ENCODE peak calls at places on chromosomes 2 and 18, in five cellular contexts. J is substantia nigra, G is IMR-90, E is body of pancreas, N is stomach. W is an unnamed sample.

GRCh38 chr2:74762789-74763188 is 71.1 kb upstream of the HK2 start:
- DNase-seq in J (no peak), G (no peak), E (no peak), N (no peak), W (no peak)

GRCh38 chr2:214574077-214574775 is 163.4 kb downstream of the VWC2L start:
- DNase-seq in J (no peak), G (no peak), E (no peak), N (no peak), W (no peak)

GRCh38 chr2:228827056-228827455 is 444.0 kb downstream of the PID1 start:
- DNase-seq in J (no peak), G (peak; percentile 7), E (no peak), N (no peak), W (no peak)

GRCh38 chr18:13987956-13988355 is 72.6 kb upstream of the MC2R start:
- DNase-seq in J (no peak), G (no peak), E (no peak), N (no peak), W (no peak)

GRCh38 chr2:86518498-86518897 is 44.7 kb downstream of the CHMP3 start:
- DNase-seq in J (peak; percentile 4), G (no peak), E (peak; percentile 54), N (no peak), W (peak; percentile 44)

GRCh38 chr2:133791191-133791590 is 222.9 kb upstream of the NCKAP5 start:
- DNase-seq in J (no peak), G (peak; percentile 90), E (no peak), N (no peak), W (no peak)

GRCh38 chr18:62828091-62828640 is 112.8 kb downstream of the PHLPP1 start:
- DNase-seq in J (no peak), G (peak; percentile 41), E (peak; percentile 36), N (no peak), W (no peak)

GRCh38 chr18:63189041-63189440 is 130.5 kb downstream of the BCL2 start:
- DNase-seq in J (no peak), G (no peak), E (no peak), N (no peak), W (no peak)

GRCh38 chr2:136185991-136186771 is 68.2 kb upstream of the CXCR4 start:
- DNase-seq in J (no peak), G (no peak), E (no peak), N (no peak), W (no peak)

GRCh38 chr2:222854773-222855700 is 5.8 kb upstream of the ACSL3 start:
- DNase-seq in J (no peak), G (no peak), E (no peak), N (no peak), W (no peak)

GRCh38 chr18:49608892-49609291 is 47.0 kb downstream of the LIPG start:
- DNase-seq in J (no peak), G (no peak), E (no peak), N (no peak), W (no peak)

GRCh38 chr18:46859855-46860254 is 57.5 kb downstream of the PIAS2 start:
- DNase-seq in J (no peak), G (peak; percentile 46), E (no peak), N (no peak), W (no peak)

GRCh38 chr2:241582806-241583205 is 24.3 kb downstream of the BOK start:
- DNase-seq in J (no peak), G (no peak), E (no peak), N (no peak), W (no peak)

GRCh38 chr2:184599054-184599874 is 935 bp downstream of the ZNF804A start:
- DNase-seq in J (no peak), G (peak; percentile 34), E (no peak), N (no peak), W (no peak)

GRCh38 chr2:43276962-43277383 is 50.6 kb upstream of the ZFP36L2 start:
- DNase-seq in J (no peak), G (no peak), E (peak; percentile 64), N (peak; percentile 63), W (no peak)

GRCh38 chr2:177192788-177193187 is 19.8 kb upstream of the HNRNPA3 start:
- DNase-seq in J (no peak), G (no peak), E (no peak), N (no peak), W (no peak)

GRCh38 chr18:22783245-22783644 is 149.9 kb upstream of the RBBP8 start:
- DNase-seq in J (no peak), G (no peak), E (no peak), N (no peak), W (no peak)

GRCh38 chr2:60926751-60927568 is 45.6 kb downstream of the REL start:
- DNase-seq in J (no peak), G (peak; percentile 70), E (no peak), N (no peak), W (no peak)

GRCh38 chr2:217875138-217875537 is 127.7 kb downstream of the TNS1 start:
- DNase-seq in J (no peak), G (no peak), E (no peak), N (no peak), W (no peak)

GRCh38 chr2:210443527-210443926 is 33.0 kb downstream of the LANCL1 start:
- DNase-seq in J (no peak), G (no peak), E (no peak), N (no peak), W (no peak)

GRCh38 chr2:96934096-96934495 is 52.3 kb downstream of the FAM178B start:
- DNase-seq in J (no peak), G (no peak), E (no peak), N (no peak), W (no peak)

GRCh38 chr18:63440219-63440618 is 17.9 kb upstream of the VPS4B start:
- DNase-seq in J (no peak), G (peak; percentile 11), E (no peak), N (no peak), W (no peak)

GRCh38 chr18:35513181-35513932 is 15.6 kb upstream of the INO80C start:
- DNase-seq in J (no peak), G (peak; percentile 54), E (peak; percentile 36), N (no peak), W (no peak)

GRCh38 chr2:48767330-48767729 is 11.8 kb upstream of the LHCGR start:
- DNase-seq in J (no peak), G (no peak), E (no peak), N (no peak), W (no peak)

GRCh38 chr2:238777369-238778067 is 70.4 kb upstream of the TWIST2 start:
- DNase-seq in J (no peak), G (no peak), E (no peak), N (no peak), W (no peak)
- H3K27ac ChIP-seq in J (no peak overlapping the region), G (no peak overlapping the region), E (no peak overlapping the region), N (no peak overlapping the region), W (no peak overlapping the region)

DNA sequence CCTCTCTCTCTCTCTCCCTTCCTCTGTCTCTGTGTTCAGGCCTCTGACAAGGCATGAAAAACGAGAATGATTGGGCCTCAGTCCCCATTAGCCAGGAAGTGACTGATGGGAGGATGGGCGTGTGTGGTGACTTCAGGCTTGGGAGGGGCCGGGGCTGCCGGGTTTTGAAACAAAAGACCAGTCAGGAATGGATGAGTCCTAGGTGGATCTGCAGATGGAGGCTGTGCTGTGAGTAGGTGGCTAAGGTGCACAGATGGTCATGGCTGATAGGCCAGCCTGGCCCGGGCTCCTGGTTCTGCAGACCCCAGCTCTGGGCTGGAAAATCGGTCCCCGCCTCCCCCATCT is 93.4 kb downstream of the CMPK2 start:
- DNase-seq in J (no peak), G (peak; percentile 7), E (no peak), N (no peak), W (no peak)
- H3K27ac ChIP-seq in J (no peak overlapping the region), G (no peak overlapping the region), E (no peak overlapping the region), N (no peak overlapping the region), W (no peak overlapping the region)

GRCh38 chr2:183597841-183598240 is 473.6 kb downstream of the NUP35 start:
- DNase-seq in J (no peak), G (no peak), E (no peak), N (no peak), W (no peak)
- H3K27ac ChIP-seq in J (no peak overlapping the region), G (no peak overlapping the region), E (no peak overlapping the region), N (no peak overlapping the region), W (no peak overlapping the region)

GRCh38 chr2:78993518-78994148 is 31.9 kb upstream of the REG3G start:
- DNase-seq in J (no peak), G (no peak), E (no peak), N (no peak), W (no peak)
- H3K27ac ChIP-seq in J (no peak overlapping the region), G (no peak overlapping the region), E (no peak overlapping the region), N (no peak overlapping the region), W (no peak overlapping the region)

GRCh38 chr2:170524828-170525565 is 190.1 kb upstream of the SP5 start:
- DNase-seq in J (no peak), G (peak; percentile 1), E (no peak), N (no peak), W (no peak)
- H3K27ac ChIP-seq in J (no peak overlapping the region), G (no peak overlapping the region), E (peak overlapping the region; percentile 44), N (no peak overlapping the region), W (no peak overlapping the region)

DNA sequence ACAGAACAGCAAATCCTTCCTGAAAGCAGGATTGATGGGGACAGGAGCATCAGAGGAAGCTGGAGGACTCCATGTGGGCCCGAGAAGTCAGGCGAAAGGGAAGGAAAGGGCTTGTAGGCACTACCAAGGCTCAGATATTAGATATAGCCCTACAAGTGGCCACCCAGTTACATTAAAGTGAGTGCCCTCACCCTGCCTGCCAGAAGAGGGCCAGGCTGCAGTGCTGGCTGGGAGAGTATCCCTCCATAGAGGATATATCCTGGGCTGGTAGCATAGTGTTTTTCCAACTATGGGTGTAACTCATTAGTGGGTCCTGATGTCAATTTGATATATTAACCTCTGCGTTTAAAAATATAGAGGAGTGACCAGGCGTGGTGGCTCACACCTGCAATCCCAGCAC is 285.2 kb downstream of the MYCN start:
- DNase-seq in J (no peak), G (no peak), E (no peak), N (no peak), W (no peak)
- H3K27ac ChIP-seq in J (no peak overlapping the region), G (no peak overlapping the region), E (no peak overlapping the region), N (no peak overlapping the region), W (no peak overlapping the region)

DNA sequence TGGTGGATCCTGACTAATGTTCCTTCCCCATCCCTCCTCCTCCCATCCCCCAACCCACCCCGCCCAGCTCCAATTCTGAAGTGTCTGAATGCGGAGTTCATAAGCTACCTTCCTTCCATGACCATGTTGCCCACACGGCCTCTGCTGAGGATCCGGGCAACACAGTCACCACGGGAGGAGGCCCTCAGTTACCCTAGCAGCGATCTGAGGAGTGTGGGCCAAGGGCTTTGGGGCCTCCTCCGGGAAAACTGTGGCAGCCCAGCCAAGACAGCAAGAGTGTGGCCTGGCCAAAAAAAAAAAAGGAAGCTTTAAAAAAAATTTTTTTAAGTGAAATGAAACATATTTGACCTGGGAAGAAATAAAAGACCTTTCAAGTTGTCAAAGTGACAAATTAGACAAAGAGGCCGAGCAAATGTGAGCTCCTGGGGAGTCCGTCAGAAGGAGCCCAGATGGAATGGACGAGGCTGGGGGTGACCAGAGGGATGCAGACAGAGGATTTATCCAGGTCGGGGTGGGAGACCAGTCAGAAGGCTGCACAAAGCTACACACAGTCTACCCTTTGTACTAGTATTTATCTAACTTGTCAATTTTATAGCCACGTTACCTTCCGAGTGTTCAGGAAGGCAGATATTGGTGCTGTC is 169.0 kb upstream of the PKDCC start:
- DNase-seq in J (no peak), G (no peak), E (no peak), N (no peak), W (no peak)
- H3K27ac ChIP-seq in J (peak overlapping the region; percentile 66), G (no peak overlapping the region), E (peak overlapping the region; percentile 63), N (no peak overlapping the region), W (no peak overlapping the region)

W was measured in CD4-positive, alpha-beta T cell.